ENCODE peak calls at places on chromosomes 1 and 21, in ten cellular contexts. One of them, this sample, is unnamed.

GRCh38 chr1:10754571-10755329 is 41.7 kb downstream of the CASZ1 start:
- DNase-seq in Caco-2: no peak
- DNase-seq in endothelial cell of umbilical vein: no peak
- DNase-seq in A549: no peak
- DNase-seq in stomach: no peak
- DNase-seq in HFF-Myc: no peak
- DNase-seq in fibroblast of mammary gland: no peak
- DNase-seq in left ventricle myocardium inferior: no peak
- DNase-seq in AG04449: no peak
- DNase-seq in fibroblast of pulmonary artery: no peak
- DNase-seq in this sample: no peak

GRCh38 chr21:44599264-44600029 is 950 bp upstream of the KRTAP10-7 start:
- DNase-seq in Caco-2: no peak
- DNase-seq in HFF-Myc: no peak
- DNase-seq in AG04449: no peak
- DNase-seq in endothelial cell of umbilical vein: no peak
- DNase-seq in stomach: no peak
- DNase-seq in left ventricle myocardium inferior: no peak
- DNase-seq in A549: no peak
- DNase-seq in fibroblast of pulmonary artery: no peak
- DNase-seq in fibroblast of mammary gland: no peak
- DNase-seq in this sample: no peak

GRCh38 chr1:117685936-117686806 is 80.3 kb downstream of the TENT5C start:
- DNase-seq in stomach: no peak
- DNase-seq in AG04449: no peak
- DNase-seq in endothelial cell of umbilical vein: no peak
- DNase-seq in HFF-Myc: no peak
- DNase-seq in Caco-2: no peak
- DNase-seq in fibroblast of pulmonary artery: no peak
- DNase-seq in left ventricle myocardium inferior: no peak
- DNase-seq in fibroblast of mammary gland: no peak
- DNase-seq in A549: no peak
- DNase-seq in this sample: no peak

GRCh38 chr21:23438081-23438480 is 2169.2 kb downstream of the MRPL39 start:
- DNase-seq in fibroblast of pulmonary artery: no peak
- DNase-seq in AG04449: no peak
- DNase-seq in left ventricle myocardium inferior: no peak
- DNase-seq in stomach: no peak
- DNase-seq in fibroblast of mammary gland: no peak
- DNase-seq in Caco-2: no peak
- DNase-seq in HFF-Myc: no peak
- DNase-seq in A549: no peak
- DNase-seq in endothelial cell of umbilical vein: no peak
- DNase-seq in this sample: no peak

GRCh38 chr1:179825798-179826460 is 51.7 kb downstream of the TOR1AIP2 start:
- DNase-seq in Caco-2: no peak
- DNase-seq in A549: no peak
- DNase-seq in stomach: no peak
- DNase-seq in AG04449: no peak
- DNase-seq in fibroblast of mammary gland: no peak
- DNase-seq in left ventricle myocardium inferior: no peak
- DNase-seq in endothelial cell of umbilical vein: no peak
- DNase-seq in fibroblast of pulmonary artery: no peak
- DNase-seq in HFF-Myc: no peak
- DNase-seq in this sample: no peak

GRCh38 chr1:160743266-160743665 is 4.2 kb downstream of the SLAMF7 start:
- DNase-seq in fibroblast of mammary gland: no peak
- DNase-seq in stomach: no peak
- DNase-seq in left ventricle myocardium inferior: no peak
- DNase-seq in AG04449: no peak
- DNase-seq in endothelial cell of umbilical vein: no peak
- DNase-seq in Caco-2: no peak
- DNase-seq in HFF-Myc: no peak
- DNase-seq in fibroblast of pulmonary artery: no peak
- DNase-seq in A549: no peak
- DNase-seq in this sample: no peak

GRCh38 chr1:221439734-221440436 is 302.0 kb downstream of the DUSP10 start:
- DNase-seq in fibroblast of pulmonary artery: peak
- DNase-seq in Caco-2: no peak
- DNase-seq in stomach: no peak
- DNase-seq in A549: peak
- DNase-seq in fibroblast of mammary gland: peak
- DNase-seq in endothelial cell of umbilical vein: peak
- DNase-seq in left ventricle myocardium inferior: no peak
- DNase-seq in HFF-Myc: peak
- DNase-seq in AG04449: peak
- DNase-seq in this sample: peak

GRCh38 chr1:203663294-203663693 is 36.7 kb downstream of the ATP2B4 start:
- DNase-seq in Caco-2: no peak
- DNase-seq in stomach: no peak
- DNase-seq in A549: peak
- DNase-seq in left ventricle myocardium inferior: no peak
- DNase-seq in AG04449: peak
- DNase-seq in endothelial cell of umbilical vein: peak
- DNase-seq in fibroblast of mammary gland: peak
- DNase-seq in HFF-Myc: no peak
- DNase-seq in fibroblast of pulmonary artery: peak
- DNase-seq in this sample: peak

GRCh38 chr1:99527078-99527477 is 118.8 kb upstream of the PALMD start:
- DNase-seq in A549: no peak
- DNase-seq in stomach: no peak
- DNase-seq in AG04449: no peak
- DNase-seq in endothelial cell of umbilical vein: peak
- DNase-seq in fibroblast of mammary gland: peak
- DNase-seq in HFF-Myc: no peak
- DNase-seq in left ventricle myocardium inferior: no peak
- DNase-seq in fibroblast of pulmonary artery: peak
- DNase-seq in Caco-2: no peak
- DNase-seq in this sample: no peak

GRCh38 chr1:42669936-42670335 is 11.7 kb downstream of the PPIH start:
- DNase-seq in stomach: no peak
- DNase-seq in HFF-Myc: no peak
- DNase-seq in left ventricle myocardium inferior: no peak
- DNase-seq in Caco-2: no peak
- DNase-seq in AG04449: no peak
- DNase-seq in fibroblast of pulmonary artery: no peak
- DNase-seq in fibroblast of mammary gland: no peak
- DNase-seq in A549: no peak
- DNase-seq in endothelial cell of umbilical vein: no peak
- DNase-seq in this sample: no peak

DNA sequence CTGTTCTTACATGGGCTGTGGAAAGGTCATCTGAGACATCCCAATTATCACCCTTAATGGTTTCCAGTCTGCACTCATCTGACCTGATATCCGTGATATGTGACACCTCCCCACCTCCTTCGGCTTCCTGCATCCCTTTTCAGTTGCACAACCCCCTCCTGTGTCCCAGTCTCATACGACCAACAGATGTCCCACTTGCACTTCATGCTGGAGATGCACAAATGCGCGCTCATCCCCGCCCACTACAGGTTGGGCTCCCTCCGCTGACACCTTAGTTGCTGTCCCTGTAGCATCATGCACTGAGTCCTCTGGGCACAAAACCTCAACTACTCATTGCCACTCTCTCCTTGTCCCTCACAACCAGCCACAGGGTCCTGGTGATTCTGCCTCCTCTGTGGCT is 94.4 kb downstream of the MIS18A start:
- DNase-seq in fibroblast of mammary gland: no peak
- DNase-seq in AG04449: no peak
- DNase-seq in HFF-Myc: no peak
- DNase-seq in fibroblast of pulmonary artery: no peak
- DNase-seq in Caco-2: peak
- DNase-seq in A549: no peak
- DNase-seq in endothelial cell of umbilical vein: no peak
- DNase-seq in stomach: no peak
- DNase-seq in left ventricle myocardium inferior: no peak
- DNase-seq in this sample: no peak
- TF ChIP-seq CTCF in fibroblast of mammary gland: no peak
- TF ChIP-seq CTCF in AG04449: no peak
- TF ChIP-seq CTCF in HFF-Myc: no peak
- TF ChIP-seq CTCF in fibroblast of pulmonary artery: no peak
- TF ChIP-seq CTCF in Caco-2: no peak
- TF ChIP-seq CTCF in A549: no peak
- TF ChIP-seq CTCF in endothelial cell of umbilical vein: no peak
- TF ChIP-seq CTCF in stomach: no peak
- TF ChIP-seq CTCF in left ventricle myocardium inferior: no peak
- TF ChIP-seq CTCF in this sample: no peak

DNA sequence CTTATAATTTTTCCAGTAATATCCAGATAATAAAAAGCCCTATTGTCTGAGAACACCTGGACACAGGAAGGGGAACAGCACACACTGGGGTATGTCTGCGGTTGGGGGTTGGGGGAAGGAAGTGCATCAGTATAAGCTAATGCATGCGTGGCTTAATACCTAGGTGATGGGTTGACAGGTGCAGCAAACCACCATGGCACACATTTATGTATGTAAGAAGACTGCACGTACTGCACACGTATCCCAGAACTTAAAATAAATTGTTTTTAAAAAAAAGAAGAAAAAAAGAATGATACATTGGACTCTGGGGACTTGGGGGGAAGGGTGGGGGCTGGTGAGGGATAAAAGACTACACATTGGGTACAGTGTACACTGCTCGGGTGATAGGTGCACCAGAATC is 144.9 kb upstream of the C1orf174 start:
- DNase-seq in A549: no peak
- DNase-seq in HFF-Myc: no peak
- DNase-seq in stomach: no peak
- DNase-seq in left ventricle myocardium inferior: no peak
- DNase-seq in AG04449: no peak
- DNase-seq in Caco-2: no peak
- DNase-seq in endothelial cell of umbilical vein: no peak
- DNase-seq in fibroblast of pulmonary artery: no peak
- DNase-seq in fibroblast of mammary gland: no peak
- DNase-seq in this sample: no peak
- H3K4me3 ChIP-seq in A549: no peak
- H3K4me3 ChIP-seq in HFF-Myc: no peak
- H3K4me3 ChIP-seq in stomach: no peak
- H3K4me3 ChIP-seq in left ventricle myocardium inferior: no peak
- H3K4me3 ChIP-seq in AG04449: no peak
- H3K4me3 ChIP-seq in Caco-2: no peak
- H3K4me3 ChIP-seq in endothelial cell of umbilical vein: no peak
- H3K4me3 ChIP-seq in fibroblast of pulmonary artery: no peak
- H3K4me3 ChIP-seq in fibroblast of mammary gland: no peak
- H3K4me3 ChIP-seq in this sample: no peak

GRCh38 chr1:162840256-162840839 is 20.6 kb downstream of the CCDC190 start:
- DNase-seq in fibroblast of pulmonary artery: no peak
- DNase-seq in fibroblast of mammary gland: peak
- DNase-seq in AG04449: no peak
- DNase-seq in HFF-Myc: no peak
- DNase-seq in endothelial cell of umbilical vein: no peak
- DNase-seq in stomach: no peak
- DNase-seq in A549: no peak
- DNase-seq in left ventricle myocardium inferior: no peak
- DNase-seq in Caco-2: no peak
- DNase-seq in this sample: no peak
- TF ChIP-seq CTCF in fibroblast of pulmonary artery: peak
- TF ChIP-seq CTCF in fibroblast of mammary gland: peak
- TF ChIP-seq CTCF in AG04449: no peak
- TF ChIP-seq CTCF in HFF-Myc: no peak
- TF ChIP-seq CTCF in endothelial cell of umbilical vein: no peak
- TF ChIP-seq CTCF in stomach: no peak
- TF ChIP-seq CTCF in A549: no peak
- TF ChIP-seq CTCF in left ventricle myocardium inferior: no peak
- TF ChIP-seq CTCF in Caco-2: no peak
- TF ChIP-seq CTCF in this sample: no peak

GRCh38 chr1:17069452-17070162 is 15.8 kb upstream of the SDHB start:
- DNase-seq in A549: no peak
- DNase-seq in stomach: no peak
- DNase-seq in HFF-Myc: no peak
- DNase-seq in AG04449: no peak
- DNase-seq in endothelial cell of umbilical vein: no peak
- DNase-seq in fibroblast of mammary gland: no peak
- DNase-seq in left ventricle myocardium inferior: no peak
- DNase-seq in fibroblast of pulmonary artery: no peak
- DNase-seq in Caco-2: no peak
- DNase-seq in this sample: no peak
- H3K4me3 ChIP-seq in A549: no peak
- H3K4me3 ChIP-seq in stomach: no peak
- H3K4me3 ChIP-seq in HFF-Myc: no peak
- H3K4me3 ChIP-seq in AG04449: no peak
- H3K4me3 ChIP-seq in endothelial cell of umbilical vein: no peak
- H3K4me3 ChIP-seq in fibroblast of mammary gland: no peak
- H3K4me3 ChIP-seq in left ventricle myocardium inferior: no peak
- H3K4me3 ChIP-seq in fibroblast of pulmonary artery: no peak
- H3K4me3 ChIP-seq in Caco-2: no peak
- H3K4me3 ChIP-seq in this sample: no peak

DNA sequence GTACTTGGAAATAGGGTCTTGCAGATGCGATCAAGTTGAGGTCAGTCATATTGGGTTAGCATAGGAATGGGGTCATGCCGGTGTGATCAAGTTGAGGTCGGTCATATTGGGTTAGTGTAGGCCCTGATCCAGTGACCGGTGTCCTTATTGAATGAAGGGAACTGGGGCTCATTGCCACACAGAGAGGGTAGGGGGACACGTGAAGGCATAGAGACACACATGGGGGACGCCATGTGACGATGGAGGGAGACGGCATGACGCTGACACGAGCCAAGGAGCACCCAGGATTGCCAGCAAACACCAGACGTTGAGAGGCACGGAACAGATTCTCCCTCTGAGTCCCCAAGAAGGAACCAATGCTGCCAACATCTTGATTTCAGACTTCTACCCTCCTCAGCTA is 137.0 kb upstream of the ZBTB40 start:
- DNase-seq in A549: no peak
- DNase-seq in fibroblast of mammary gland: no peak
- DNase-seq in Caco-2: no peak
- DNase-seq in left ventricle myocardium inferior: no peak
- DNase-seq in stomach: no peak
- DNase-seq in fibroblast of pulmonary artery: no peak
- DNase-seq in HFF-Myc: no peak
- DNase-seq in endothelial cell of umbilical vein: no peak
- DNase-seq in AG04449: no peak
- DNase-seq in this sample: no peak
- TF ChIP-seq CTCF in A549: no peak
- TF ChIP-seq CTCF in fibroblast of mammary gland: no peak
- TF ChIP-seq CTCF in Caco-2: no peak
- TF ChIP-seq CTCF in left ventricle myocardium inferior: no peak
- TF ChIP-seq CTCF in stomach: no peak
- TF ChIP-seq CTCF in fibroblast of pulmonary artery: no peak
- TF ChIP-seq CTCF in HFF-Myc: no peak
- TF ChIP-seq CTCF in endothelial cell of umbilical vein: no peak
- TF ChIP-seq CTCF in AG04449: no peak
- TF ChIP-seq CTCF in this sample: no peak

GRCh38 chr1:84479998-84480397 is 932 bp downstream of the RPF1 start:
- DNase-seq in AG04449: no peak
- DNase-seq in A549: peak
- DNase-seq in fibroblast of mammary gland: peak
- DNase-seq in stomach: no peak
- DNase-seq in endothelial cell of umbilical vein: no peak
- DNase-seq in HFF-Myc: no peak
- DNase-seq in left ventricle myocardium inferior: no peak
- DNase-seq in Caco-2: no peak
- DNase-seq in fibroblast of pulmonary artery: no peak
- DNase-seq in this sample: no peak
- H3K4me3 ChIP-seq in AG04449: peak
- H3K4me3 ChIP-seq in A549: peak
- H3K4me3 ChIP-seq in fibroblast of mammary gland: peak
- H3K4me3 ChIP-seq in stomach: peak
- H3K4me3 ChIP-seq in endothelial cell of umbilical vein: peak
- H3K4me3 ChIP-seq in HFF-Myc: peak
- H3K4me3 ChIP-seq in left ventricle myocardium inferior: peak
- H3K4me3 ChIP-seq in Caco-2: peak
- H3K4me3 ChIP-seq in fibroblast of pulmonary artery: peak
- H3K4me3 ChIP-seq in this sample: peak